ENCODE peak calls at places on chromosome 16, in four cellular contexts. Q is NCI-H345; F is OCI-LY7; J is stimulated activated CD8-positive, alpha-beta memory T cell treated with anti-CD3 and anti-CD28 coated beads, Interleukin-7, amount 100 ng/mL, for 24 hours. S is an unnamed sample.

GRCh38 chr16:8752706-8753105 is 44.7 kb downstream of the TMEM186 start:
- DNase-seq in J (no peak), F (no peak), Q (no peak), S (no peak)

GRCh38 chr16:77059441-77059840 is 131.5 kb upstream of the MON1B start:
- DNase-seq in J (no peak), F (no peak), Q (no peak), S (no peak)

GRCh38 chr16:27439273-27440018 is 37.5 kb downstream of the IL21R start:
- DNase-seq in Q (no peak), J (no peak), F (no peak), S (no peak)

GRCh38 chr16:84178892-84179611 is 7.8 kb downstream of the TAF1C start:
- DNase-seq in F (no peak), J (no peak), Q (no peak), S (no peak)

GRCh38 chr16:86809458-86809955 is 231.2 kb downstream of the FOXL1 start:
- DNase-seq in F (no peak), Q (no peak), J (no peak), S (no peak)

GRCh38 chr16:2404099-2404498 is 25.1 kb upstream of the CCNF start:
- DNase-seq in J (no peak), F (no peak), Q (no peak), S (no peak)

GRCh38 chr16:85171809-85172464 is 59.7 kb upstream of the CIBAR2 start:
- DNase-seq in J (no peak), Q (no peak), F (no peak), S (no peak)

GRCh38 chr16:58086381-58087208 is 42.6 kb downstream of the CFAP20 start:
- DNase-seq in F (no peak), Q (peak; percentile 81), J (no peak), S (peak; percentile 86)